ENCODE peak calls at places on chromosomes 1 and 21, in six cellular contexts. V, A, C, M, Z and F are unnamed samples.

GRCh38 chr1:9455487-9456237 is 83.6 kb upstream of the SLC25A33 start:
- DNase-seq in V (peak), A (peak), C (peak), M (peak), Z (peak), F (peak)

GRCh38 chr1:241557551-241558193 is 25.5 kb downstream of the KMO start:
- DNase-seq in V (no peak), A (no peak), C (no peak), M (no peak), Z (no peak), F (no peak)

GRCh38 chr1:235351441-235351840 is 15.8 kb upstream of the TBCE start:
- DNase-seq in V (no peak), A (no peak), C (no peak), M (no peak), Z (no peak), F (no peak)

GRCh38 chr21:43343095-43343991 is 83.6 kb downstream of the SIK1 start:
- DNase-seq in V (no peak), A (no peak), C (peak), M (no peak), Z (no peak), F (no peak)

GRCh38 chr1:215637041-215637573 is 70.0 kb downstream of the KCTD3 start:
- DNase-seq in V (peak), A (peak), C (peak), M (no peak), Z (peak), F (no peak)

GRCh38 chr21:33964706-33965325 is 49.2 kb upstream of the ATP5PO start:
- DNase-seq in V (peak), A (peak), C (no peak), M (no peak), Z (no peak), F (no peak)

GRCh38 chr1:11479375-11479979 is 522 bp downstream of the DISP3 start:
- DNase-seq in V (peak), A (no peak), C (no peak), M (no peak), Z (no peak), F (peak)

GRCh38 chr1:246506440-246506784 is 667 bp downstream of the SMYD3 start:
- DNase-seq in V (no peak), A (peak), C (no peak), M (no peak), Z (no peak), F (peak)

GRCh38 chr1:1437033-1437903 is 1.8 kb downstream of the VWA1 start:
- DNase-seq in V (no peak), A (no peak), C (peak), M (no peak), Z (peak), F (no peak)

GRCh38 chr1:244918422-244919319 is 54.3 kb upstream of the HNRNPU start:
- DNase-seq in V (peak), A (peak), C (peak), M (peak), Z (peak), F (peak)

GRCh38 chr1:17200246-17200645 is 4.7 kb upstream of the PADI1 start:
- DNase-seq in V (no peak), A (no peak), C (no peak), M (no peak), Z (no peak), F (no peak)

GRCh38 chr1:183783896-183784637 is 20.9 kb upstream of the RGL1 start:
- DNase-seq in V (peak), A (peak), C (peak), M (peak), Z (peak), F (peak)

GRCh38 chr21:42113926-42114409 is 42.9 kb downstream of the UMODL1 start:
- DNase-seq in V (peak), A (no peak), C (no peak), M (no peak), Z (no peak), F (no peak)

GRCh38 chr21:46126321-46127238 is 28.7 kb downstream of the COL6A2 start:
- DNase-seq in V (no peak), A (no peak), C (no peak), M (peak), Z (peak), F (no peak)

GRCh38 chr1:209675567-209676154 is 449 bp downstream of the G0S2 start:
- DNase-seq in V (peak), A (peak), C (peak), M (no peak), Z (peak), F (peak)

GRCh38 chr1:196380311-196380710 is 227.9 kb downstream of the KCNT2 start:
- DNase-seq in V (peak), A (no peak), C (no peak), M (no peak), Z (no peak), F (no peak)

GRCh38 chr1:201559679-201560162 is 20.8 kb downstream of the NAV1 start:
- DNase-seq in V (peak), A (peak), C (peak), M (peak), Z (peak), F (peak)
- H3K27ac ChIP-seq in V (no peak), A (peak), C (no peak), M (no peak), Z (no peak), F (no peak)

GRCh38 chr1:63593887-63594617 is 841 bp downstream of the PGM1 start:
- DNase-seq in V (peak), A (peak), C (peak), M (peak), Z (peak), F (peak)
- H3K27ac ChIP-seq in V (peak), A (peak), C (peak), M (peak), Z (peak), F (peak)

GRCh38 chr1:23171181-23171755 is 2.6 kb upstream of the LUZP1 start:
- DNase-seq in V (no peak), A (no peak), C (no peak), M (no peak), Z (no peak), F (no peak)

GRCh38 chr1:23168079-23168461 is 586 bp downstream of the LUZP1 start:
- DNase-seq in V (no peak), A (no peak), C (peak), M (peak), Z (peak), F (no peak)

GRCh38 chr1:23169219-23169575 is 541 bp upstream of the LUZP1 start:
- DNase-seq in V (no peak), A (no peak), C (no peak), M (no peak), Z (no peak), F (no peak)

GRCh38 chr1:23168462-23169218 is at the start of gene LUZP1:
- DNase-seq in V (peak), A (peak), C (peak), M (peak), Z (peak), F (peak)

DNA sequence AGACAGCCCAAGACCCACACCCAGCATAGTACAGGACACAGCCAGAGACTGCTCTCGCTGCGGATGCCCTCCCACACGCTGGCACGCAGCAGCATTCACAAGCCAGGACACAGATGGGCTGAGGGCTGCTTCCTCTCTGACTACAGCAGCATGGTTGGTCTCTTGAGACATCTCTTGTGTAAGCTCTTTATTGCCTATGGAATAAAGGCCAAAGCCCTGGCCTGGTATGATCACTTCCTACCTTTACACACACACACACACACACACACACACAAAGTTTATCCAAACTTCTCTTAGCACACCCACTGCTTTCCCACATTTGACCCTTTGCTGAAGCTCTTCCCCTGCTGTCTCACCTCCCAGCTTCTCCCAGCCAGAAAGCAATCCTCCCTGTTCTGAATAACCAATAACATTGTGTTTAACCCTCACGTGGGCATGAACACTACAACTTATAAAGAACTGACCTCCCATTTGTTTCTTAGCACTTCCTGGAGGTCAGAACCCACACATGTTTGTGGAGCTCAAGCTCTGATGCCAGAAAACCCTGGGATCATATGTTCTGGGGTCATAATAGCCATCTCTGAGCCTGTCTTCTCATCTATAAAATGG is 1.2 kb upstream of the LUZP1 start:
- DNase-seq in V (peak), A (peak), C (peak), M (peak), Z (peak), F (peak)
- H3K27ac ChIP-seq in V (no peak), A (peak), C (no peak), M (peak), Z (peak), F (peak)

DNA sequence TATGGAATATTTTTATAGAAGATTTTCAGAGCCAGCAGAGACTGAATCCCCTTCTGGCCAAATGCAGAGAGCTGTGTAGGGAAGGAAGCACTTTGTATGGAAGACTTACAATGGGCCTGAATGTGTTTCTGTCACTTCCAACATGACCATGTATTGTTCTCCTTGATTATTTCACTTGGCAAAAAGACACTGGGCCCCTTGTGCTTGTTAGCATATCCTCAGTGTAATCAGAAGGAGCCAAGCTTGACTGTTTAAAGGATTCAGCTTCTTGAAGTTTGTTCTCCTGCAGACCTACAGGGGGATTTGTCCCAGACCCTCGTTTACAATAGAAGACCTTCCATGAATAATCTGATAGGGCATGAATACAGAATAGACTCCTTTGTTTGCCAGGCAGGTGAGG is 48.1 kb upstream of the UBE2U start:
- DNase-seq in V (no peak), A (no peak), C (no peak), M (no peak), Z (no peak), F (peak)
- H3K27ac ChIP-seq in V (no peak), A (no peak), C (no peak), M (no peak), Z (no peak), F (no peak)

GRCh38 chr1:23449918-23450317 is 25.4 kb upstream of the TCEA3 start:
- DNase-seq in V (no peak), A (no peak), C (no peak), M (peak), Z (peak), F (no peak)

GRCh38 chr1:23452011-23452411 is 27.5 kb upstream of the TCEA3 start:
- DNase-seq in V (no peak), A (peak), C (peak), M (no peak), Z (peak), F (no peak)

GRCh38 chr1:23451452-23451851 is 26.9 kb upstream of the TCEA3 start:
- DNase-seq in V (no peak), A (no peak), C (no peak), M (no peak), Z (no peak), F (no peak)

GRCh38 chr1:23449306-23449705 is 24.8 kb upstream of the TCEA3 start:
- DNase-seq in V (no peak), A (no peak), C (no peak), M (no peak), Z (no peak), F (no peak)

DNA sequence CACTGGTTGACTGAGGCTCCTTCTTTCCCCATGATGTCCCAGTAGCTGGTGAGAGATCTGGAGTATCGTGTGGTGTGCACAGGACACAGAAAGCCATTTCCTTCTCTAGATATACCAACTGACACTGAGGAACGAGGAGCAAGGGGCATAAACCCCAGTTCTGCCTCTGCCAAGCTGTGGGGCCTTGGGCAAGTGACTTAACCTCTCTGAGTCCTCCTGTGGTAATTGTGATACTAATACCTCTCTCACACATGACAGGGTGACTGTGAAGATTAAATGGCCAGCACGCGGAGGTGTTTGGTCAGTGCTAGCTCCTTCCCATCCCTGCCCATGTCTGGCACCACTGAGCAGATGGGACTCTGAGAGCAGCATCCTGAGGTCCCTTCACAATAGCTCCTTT is 26.3 kb upstream of the TCEA3 start:
- DNase-seq in V (no peak), A (no peak), C (no peak), M (no peak), Z (no peak), F (no peak)
- H3K27ac ChIP-seq in V (no peak), A (no peak), C (peak), M (no peak), Z (no peak), F (no peak)